ENCODE peak calls at places on chromosomes 6 and 20, in eight cellular contexts. S is endothelial cell; B is activated T-cell treated with anti-CD3 and anti-CD28 coated beads, Interleukin-2, amount 50 U/mL, for 24 hours; L is transverse colon; Q is activated CD4-positive, alpha-beta T cell treated with anti-CD3 and anti-CD28 coated beads for 36 hours; E is Calu3; K is fibroblast of lung; H is naive thymus-derived CD8-positive, alpha-beta T cell. V is an unnamed sample.
A peak's percentile ranks its signal among the peaks of the same experiment; 100 is the strongest.

GRCh38 chr20:41169791-41170351 is 32.5 kb downstream of the PLCG1 start:
- DNase-seq in S (no peak), B (peak; percentile 15), L (peak; percentile 4), Q (peak; percentile 4), E (no peak), K (peak; percentile 48), H (no peak), V (no peak)

GRCh38 chr20:33653900-33654596 is 8.1 kb upstream of the C20orf144 start:
- DNase-seq in S (no peak), B (no peak), L (peak; percentile 87), Q (no peak), E (peak; percentile 97), K (no peak), H (no peak), V (no peak)

GRCh38 chr6:15171026-15171425 is 74.8 kb upstream of the JARID2 start:
- DNase-seq in S (no peak), B (no peak), L (no peak), Q (no peak), E (no peak), K (no peak), H (no peak), V (no peak)

GRCh38 chr20:36585410-36586125 is 12.2 kb downstream of the TGIF2 start:
- DNase-seq in S (no peak), B (no peak), L (no peak), Q (no peak), E (no peak), K (no peak), H (no peak), V (no peak)

GRCh38 chr6:113031591-113031990 is 684.5 kb downstream of the RFPL4B start:
- DNase-seq in S (no peak), B (no peak), L (no peak), Q (no peak), E (no peak), K (no peak), H (no peak), V (no peak)

GRCh38 chr20:933024-933423 is 16.9 kb upstream of the ANGPT4 start:
- DNase-seq in S (no peak), B (no peak), L (no peak), Q (no peak), E (no peak), K (no peak), H (no peak), V (no peak)

GRCh38 chr6:48080227-48081009 is 30.6 kb downstream of the PTCHD4 start:
- DNase-seq in S (no peak), B (no peak), L (no peak), Q (no peak), E (no peak), K (peak; percentile 27), H (no peak), V (no peak)

GRCh38 chr20:51342510-51343236 is 199.8 kb downstream of the NFATC2 start:
- DNase-seq in S (no peak), B (no peak), L (peak; percentile 30), Q (no peak), E (no peak), K (no peak), H (no peak), V (no peak)

GRCh38 chr6:1527098-1527497 is 82.6 kb upstream of the FOXC1 start:
- DNase-seq in S (peak; percentile 16), B (peak; percentile 41), L (peak; percentile 24), Q (peak; percentile 69), E (peak; percentile 38), K (peak; percentile 66), H (no peak), V (peak; percentile 71)

GRCh38 chr6:111804627-111805235 is 68.5 kb downstream of the FYN start:
- DNase-seq in S (no peak), B (peak; percentile 61), L (peak; percentile 24), Q (peak; percentile 83), E (no peak), K (peak; percentile 92), H (peak; percentile 74), V (no peak)

GRCh38 chr6:34709386-34709785 is 12.8 kb upstream of the ILRUN start:
- DNase-seq in S (no peak), B (no peak), L (peak; percentile 20), Q (no peak), E (no peak), K (peak; percentile 92), H (no peak), V (peak; percentile 30)

GRCh38 chr6:126267621-126268020 is 72.3 kb upstream of the CENPW start:
- DNase-seq in S (no peak), B (no peak), L (no peak), Q (no peak), E (no peak), K (no peak), H (no peak), V (no peak)

GRCh38 chr20:1313236-1313964 is 15.5 kb downstream of the SDCBP2 start:
- DNase-seq in S (peak; percentile 85), B (peak; percentile 80), L (peak; percentile 73), Q (peak; percentile 82), E (peak; percentile 61), K (peak; percentile 86), H (peak; percentile 78), V (no peak)

GRCh38 chr6:32764050-32764449 is 718 bp upstream of the HLA-DQB2 start:
- DNase-seq in S (no peak), B (no peak), L (no peak), Q (no peak), E (no peak), K (no peak), H (no peak), V (no peak)

GRCh38 chr20:48923149-48923718 is 1.7 kb downstream of the ARFGEF2 start:
- DNase-seq in S (no peak), B (no peak), L (no peak), Q (no peak), E (no peak), K (no peak), H (no peak), V (no peak)

GRCh38 chr6:157767757-157768156 is 55.3 kb upstream of the SNX9 start:
- DNase-seq in S (no peak), B (no peak), L (no peak), Q (no peak), E (no peak), K (no peak), H (no peak), V (no peak)

GRCh38 chr6:137724018-137724403 is 143.0 kb upstream of the TNFAIP3 start:
- DNase-seq in S (no peak), B (no peak), L (no peak), Q (no peak), E (no peak), K (peak; percentile 43), H (no peak), V (no peak)

GRCh38 chr6:22049002-22049401 is 247.8 kb downstream of the PRL start:
- DNase-seq in S (no peak), B (no peak), L (no peak), Q (no peak), E (no peak), K (no peak), H (no peak), V (no peak)

GRCh38 chr6:106069478-106069877 is 16.7 kb upstream of the PRDM1 start:
- DNase-seq in S (no peak), B (no peak), L (no peak), Q (no peak), E (peak; percentile 51), K (peak; percentile 85), H (no peak), V (no peak)

GRCh38 chr6:67914419-67914818 is 720.7 kb upstream of the ADGRB3 start:
- DNase-seq in S (no peak), B (no peak), L (no peak), Q (no peak), E (no peak), K (peak; percentile 6), H (no peak), V (no peak)

GRCh38 chr6:32092760-32093497 is 16.2 kb downstream of the TNXB start:
- DNase-seq in S (no peak), B (no peak), L (no peak), Q (no peak), E (no peak), K (peak; percentile 88), H (no peak), V (no peak)

GRCh38 chr6:1744543-1744942 is 134.8 kb downstream of the FOXC1 start:
- DNase-seq in S (no peak), B (no peak), L (no peak), Q (no peak), E (no peak), K (no peak), H (no peak), V (no peak)

GRCh38 chr6:38068854-38069253 is 249.3 kb downstream of the ZFAND3 start:
- DNase-seq in S (no peak), B (no peak), L (no peak), Q (no peak), E (no peak), K (peak; percentile 14), H (no peak), V (no peak)

GRCh38 chr20:18304618-18305017 is 16.3 kb downstream of the ZNF133 start:
- DNase-seq in S (no peak), B (no peak), L (no peak), Q (no peak), E (no peak), K (no peak), H (no peak), V (no peak)

GRCh38 chr6:14616611-14617010 is 499.0 kb downstream of the CD83 start:
- DNase-seq in S (no peak), B (no peak), L (no peak), Q (no peak), E (no peak), K (no peak), H (no peak), V (no peak)

GRCh38 chr6:155528982-155529453 is 73.4 kb upstream of the NOX3 start:
- DNase-seq in S (no peak), B (no peak), L (no peak), Q (no peak), E (peak; percentile 31), K (peak; percentile 93), H (no peak), V (no peak)